ENCODE peak calls at places on chromosome 3, in six cellular contexts. B is retina; G is hepatocyte; H is NCI-H345; S is activated CD4-positive, alpha-beta memory T cell treated with anti-CD3 and anti-CD28 coated beads, Interleukin-2, amount 10 ng/mL, durations not matched to agents 7 days and 5 days; M is RPMI7951. D is an unnamed sample.

GRCh38 chr3:71859128-71859519 is 74.2 kb upstream of the PROK2 start:
- DNase-seq in B (peak; percentile 17), G (peak; percentile 59), H (peak; percentile 39), S (no peak), M (peak; percentile 38), D (no peak)

GRCh38 chr3:134077649-134078081 is 47.9 kb upstream of the SLCO2A1 start:
- DNase-seq in B (no peak), G (no peak), H (no peak), S (no peak), M (peak; percentile 70), D (no peak)

GRCh38 chr3:140421884-140422283 is 256.0 kb upstream of the TRIM42 start:
- DNase-seq in B (no peak), G (no peak), H (no peak), S (no peak), M (peak; percentile 38), D (no peak)

GRCh38 chr3:89042251-89042650 is 65.2 kb upstream of the EPHA3 start:
- DNase-seq in B (no peak), G (no peak), H (no peak), S (no peak), M (no peak), D (peak; percentile 32)

GRCh38 chr3:149266733-149267132 is 45.1 kb upstream of the CP start:
- DNase-seq in B (no peak), G (no peak), H (no peak), S (no peak), M (no peak), D (no peak)

GRCh38 chr3:159732172-159733111 is 256.2 kb upstream of the IL12A start:
- DNase-seq in B (no peak), G (peak; percentile 15), H (no peak), S (no peak), M (peak; percentile 79), D (peak; percentile 70)

GRCh38 chr3:9978664-9979349 is 7.8 kb downstream of the EMC3 start:
- DNase-seq in B (no peak), G (no peak), H (no peak), S (no peak), M (no peak), D (no peak)

GRCh38 chr3:59979542-59979941 is 929.7 kb upstream of the CFAP20DC start:
- DNase-seq in B (no peak), G (no peak), H (no peak), S (no peak), M (no peak), D (no peak)

GRCh38 chr3:17394541-17395179 is 347.8 kb downstream of the TBC1D5 start:
- DNase-seq in B (no peak), G (no peak), H (no peak), S (no peak), M (no peak), D (no peak)

GRCh38 chr3:69855436-69856162 is 116.3 kb downstream of the MITF start:
- DNase-seq in B (peak; percentile 4), G (peak; percentile 41), H (no peak), S (no peak), M (peak; percentile 43), D (peak; percentile 23)

GRCh38 chr3:62241279-62241678 is 132.1 kb downstream of the FEZF2 start:
- DNase-seq in B (no peak), G (no peak), H (no peak), S (no peak), M (no peak), D (no peak)

GRCh38 chr3:27633224-27633545 is 88.9 kb downstream of the EOMES start:
- DNase-seq in B (no peak), G (no peak), H (no peak), S (no peak), M (peak; percentile 75), D (no peak)

GRCh38 chr3:123586966-123587365 is 2.1 kb upstream of the HACD2 start:
- DNase-seq in B (no peak), G (peak; percentile 34), H (no peak), S (no peak), M (peak; percentile 75), D (no peak)

GRCh38 chr3:127158614-127159221 is 34.2 kb upstream of the PRR23E start:
- DNase-seq in B (peak; percentile 73), G (peak; percentile 59), H (peak; percentile 40), S (no peak), M (peak; percentile 41), D (no peak)

GRCh38 chr3:189273736-189274135 is 102.0 kb downstream of the TPRG1 start:
- DNase-seq in B (no peak), G (no peak), H (no peak), S (no peak), M (peak; percentile 63), D (no peak)

GRCh38 chr3:196202516-196202970 is 8.7 kb downstream of the ZDHHC19 start:
- DNase-seq in B (peak; percentile 48), G (no peak), H (no peak), S (no peak), M (peak; percentile 60), D (no peak)

GRCh38 chr3:140018556-140018955 is 83.6 kb downstream of the CLSTN2 start:
- DNase-seq in B (no peak), G (no peak), H (no peak), S (no peak), M (no peak), D (no peak)

GRCh38 chr3:66452247-66453040 is 48.4 kb downstream of the LRIG1 start:
- DNase-seq in B (no peak), G (no peak), H (no peak), S (no peak), M (no peak), D (no peak)

GRCh38 chr3:94862703-94863102 is 799.8 kb downstream of the NSUN3 start:
- DNase-seq in B (no peak), G (peak; percentile 54), H (no peak), S (no peak), M (peak; percentile 3), D (peak; percentile 1)

GRCh38 chr3:11165457-11165856 is 11.2 kb downstream of the HRH1 start:
- DNase-seq in B (no peak), G (no peak), H (no peak), S (no peak), M (no peak), D (no peak)

GRCh38 chr3:194879126-194879887 is 193.6 kb downstream of the FAM43A start:
- DNase-seq in B (peak; percentile 5), G (no peak), H (no peak), S (no peak), M (no peak), D (no peak)

GRCh38 chr3:12284591-12284990 is 4.3 kb upstream of the PPARG start:
- DNase-seq in B (no peak), G (no peak), H (no peak), S (no peak), M (no peak), D (no peak)